ENCODE peak calls at places on chromosomes 3 and 15, in seven cellular contexts. J is psoas muscle, E is hepatocyte, W is heart right ventricle, V is tibial artery, I is cardiac muscle cell, Q is IMR-90. F is an unnamed sample. For H3K9me3, the result is how much of the 10 kb centered on the place peaks cover.

GRCh38 chr3:7506606-7507180 is 645.8 kb downstream of the GRM7 start:
- DNase-seq in Q (no peak), I (no peak), V (no peak), W (no peak), E (no peak), J (no peak), F (no peak)

GRCh38 chr3:102182162-102182561 is 252.7 kb upstream of the ZPLD1 start:
- DNase-seq in J (no peak), E (peak), I (peak), Q (peak), V (no peak), W (no peak), F (no peak)

GRCh38 chr3:77815467-77815866 is 775.6 kb downstream of the ROBO2 start:
- DNase-seq in V (no peak), J (no peak), E (no peak), W (no peak), Q (no peak), I (no peak), F (no peak)

GRCh38 chr3:174620855-174621457 is 238.2 kb upstream of the NAALADL2 start:
- DNase-seq in E (no peak), I (no peak), J (no peak), V (no peak), Q (no peak), W (no peak), F (no peak)

GRCh38 chr3:133926736-133927542 is 31.3 kb upstream of the RAB6B start:
- DNase-seq in J (no peak), E (peak), Q (no peak), V (no peak), I (no peak), W (no peak), F (no peak)

GRCh38 chr3:8519156-8519555 is 17.5 kb downstream of the LMCD1 start:
- DNase-seq in I (peak), W (no peak), Q (peak), E (no peak), V (no peak), J (no peak), F (no peak)

GRCh38 chr15:28900041-28900891 is 14.5 kb downstream of the APBA2 start:
- DNase-seq in E (no peak), V (no peak), W (no peak), I (no peak), J (no peak), Q (no peak), F (no peak)

GRCh38 chr3:152148579-152148978 is 120.2 kb upstream of the MBNL1 start:
- DNase-seq in W (no peak), E (no peak), J (no peak), I (no peak), V (no peak), Q (no peak), F (no peak)

GRCh38 chr3:21914451-21914850 is 163.4 kb upstream of the ZNF385D start:
- DNase-seq in Q (peak), I (peak), J (no peak), W (no peak), V (no peak), E (no peak), F (no peak)

GRCh38 chr3:115204470-115204869 is 57.4 kb upstream of the ZBTB20 start:
- DNase-seq in J (no peak), Q (no peak), W (no peak), I (no peak), E (no peak), V (no peak), F (no peak)

DNA sequence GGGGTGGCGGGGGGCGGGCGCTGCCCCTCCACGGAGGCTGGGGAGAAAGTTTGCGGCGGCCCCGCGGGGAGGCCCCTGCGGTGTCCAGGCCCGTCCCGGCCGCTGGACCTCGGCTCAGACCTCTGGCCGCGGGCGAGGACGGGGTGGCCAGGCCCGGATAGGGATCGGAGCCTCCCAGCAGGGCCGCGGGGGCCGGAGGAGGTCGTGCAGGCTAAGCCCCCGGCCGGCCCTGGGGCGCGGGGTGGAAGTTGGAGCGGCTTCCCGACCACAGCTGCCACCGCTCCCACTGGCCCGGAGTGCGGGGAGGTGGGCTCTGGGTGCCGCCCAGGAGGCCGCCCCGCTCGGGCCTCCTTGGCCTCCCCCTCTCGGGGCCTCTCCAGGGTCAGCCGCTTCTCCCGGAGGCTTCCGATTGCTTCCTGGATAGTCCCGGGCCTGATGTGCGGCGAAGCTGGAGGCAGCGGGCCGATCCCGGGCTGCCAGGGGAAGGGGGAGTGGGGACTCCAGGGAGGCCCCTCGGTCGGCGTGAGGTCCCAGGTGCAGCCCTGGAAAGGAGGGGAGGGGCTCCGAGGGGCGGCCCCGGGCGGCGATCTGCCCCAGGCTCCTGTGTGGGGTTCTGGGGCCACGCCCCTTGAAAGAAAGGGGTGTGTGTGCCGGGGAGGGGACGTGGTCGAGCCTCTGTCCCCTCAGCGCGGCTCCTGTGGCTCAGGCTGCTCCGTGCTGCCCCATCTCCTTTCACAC is 907 bp downstream of the PLXNA1 start:
- DNase-seq in I (peak), E (peak), Q (no peak), W (no peak), V (no peak), J (no peak), F (peak)
- TF ChIP-seq CTCF in I (no peak), E (no peak), Q (no peak), W (no peak), V (no peak), J (no peak), F (no peak)

DNA sequence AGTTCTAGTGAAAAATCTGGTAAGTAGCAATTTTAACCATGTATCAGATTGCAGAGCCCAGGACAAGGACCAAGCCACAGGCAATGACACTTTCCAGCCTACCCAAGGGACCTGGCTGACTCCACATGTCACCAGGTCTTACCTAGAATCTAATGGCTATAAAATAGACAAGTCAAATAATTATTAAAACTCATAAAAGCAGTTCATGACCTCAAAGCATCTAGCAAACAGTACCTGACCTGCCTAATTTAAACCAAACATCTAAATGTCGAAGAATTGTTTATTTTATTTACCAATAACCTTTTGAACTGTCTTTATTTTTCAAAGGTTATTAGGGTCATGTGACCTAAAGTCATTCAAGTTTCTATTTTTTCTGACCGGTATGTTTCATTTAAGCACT is 35.6 kb upstream of the MKRN3 start:
- DNase-seq in I (no peak), Q (no peak), E (no peak), V (no peak), J (no peak), W (no peak), F (no peak)
- H3K9me3 ChIP-seq in I (under half), Q (under half), E (under half), V (under half), J (under half), W (under half), F (under half)

GRCh38 chr3:40876019-40876418 is 323.3 kb upstream of the CTNNB1 start:
- DNase-seq in Q (no peak), I (peak), W (no peak), J (no peak), E (no peak), V (no peak), F (no peak)
- TF ChIP-seq CTCF in Q (no peak), I (no peak), W (no peak), J (no peak), E (no peak), V (no peak), F (no peak)

DNA sequence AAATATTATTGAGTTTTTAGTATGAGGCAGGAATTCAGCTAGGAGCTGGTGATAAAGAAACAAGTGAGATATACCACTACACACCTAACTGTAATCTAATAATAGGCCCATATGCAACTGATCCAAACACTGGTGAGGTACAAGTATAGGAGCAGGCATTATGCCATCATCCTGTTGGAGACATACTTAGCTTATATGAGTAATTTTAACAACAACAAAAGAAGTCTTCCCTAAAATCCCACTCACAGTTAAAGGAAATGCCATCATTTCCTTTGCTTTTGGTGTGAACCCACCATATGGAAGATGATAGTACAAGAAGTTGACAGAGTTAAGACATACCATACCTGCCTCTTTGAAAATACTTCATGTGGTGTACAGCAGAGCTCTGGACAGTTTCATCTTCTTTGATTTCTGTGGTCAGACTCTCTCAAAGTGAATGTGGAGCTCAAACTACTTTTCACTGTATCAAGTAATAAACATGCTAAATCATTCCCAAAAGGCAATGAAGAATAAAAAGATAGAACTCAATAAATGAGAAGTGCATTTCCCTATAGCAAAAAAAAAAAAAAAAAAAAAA is 85.5 kb downstream of the CD200R1L start:
- DNase-seq in Q (peak), E (no peak), V (no peak), I (no peak), W (no peak), J (no peak), F (no peak)
- H3K9me3 ChIP-seq in Q (under half), E (under half), V (under half), I (under half), W (under half), J (under half), F (under half)

GRCh38 chr15:91970142-91970541 is 116.6 kb downstream of the SLCO3A1 start:
- DNase-seq in J (peak), I (peak), E (no peak), V (peak), W (peak), Q (peak), F (peak)

GRCh38 chr15:91967935-91968605 is 114.6 kb downstream of the SLCO3A1 start:
- DNase-seq in I (no peak), Q (peak), V (no peak), J (no peak), E (no peak), W (no peak), F (no peak)

GRCh38 chr15:91966181-91966552 is 112.7 kb downstream of the SLCO3A1 start:
- DNase-seq in Q (no peak), E (no peak), V (no peak), I (no peak), W (no peak), J (no peak), F (no peak)

GRCh38 chr15:91965501-91966180 is 112.1 kb downstream of the SLCO3A1 start:
- DNase-seq in I (peak), J (no peak), V (no peak), E (no peak), W (no peak), Q (peak), F (no peak)

GRCh38 chr15:91968610-91969009 is 115.1 kb downstream of the SLCO3A1 start:
- DNase-seq in V (no peak), W (no peak), E (no peak), I (no peak), J (no peak), Q (no peak), F (no peak)
- TF ChIP-seq CTCF in V (no peak), W (no peak), E (no peak), I (no peak), J (no peak), Q (no peak), F (no peak)

DNA sequence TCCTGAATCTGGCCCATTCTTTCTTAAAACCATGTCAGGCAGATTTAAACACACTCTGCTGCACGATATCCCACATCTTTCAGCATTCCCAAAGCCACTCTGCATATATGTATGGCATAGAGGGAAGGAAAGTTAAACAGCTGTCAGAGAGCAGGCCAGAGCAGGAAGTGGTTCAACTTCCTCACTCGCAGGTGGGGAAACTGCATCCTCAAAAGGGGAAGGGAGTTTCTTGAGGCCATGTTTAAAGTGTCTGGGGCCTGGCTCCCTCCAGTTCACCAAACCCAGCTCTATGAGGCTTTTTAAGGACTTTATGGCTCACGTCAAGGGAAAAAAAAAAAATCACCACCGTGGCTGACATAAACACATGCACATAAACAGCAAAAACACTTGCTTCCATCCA is 123.1 kb downstream of the OPA1 start:
- DNase-seq in J (no peak), W (no peak), E (no peak), V (no peak), Q (no peak), I (no peak), F (no peak)
- H3K9me3 ChIP-seq in J (under half), W (under half), E (under half), V (under half), Q (under half), I (under half), F (under half)

GRCh38 chr15:68595260-68595564 is 16.4 kb downstream of the CORO2B start:
- DNase-seq in I (no peak), E (no peak), Q (no peak), V (no peak), W (no peak), J (peak), F (no peak)
- TF ChIP-seq CTCF in I (no peak), E (no peak), Q (no peak), V (no peak), W (no peak), J (no peak), F (no peak)